ENCODE peak calls at places on chromosomes 7 and 10, in ten cellular contexts. One of them, this sample, is unnamed.

GRCh38 chr10:76303682-76304316 is 872.4 kb downstream of the LRMDA start:
- DNase-seq in body of pancreas: peak
- DNase-seq in CD8-positive, alpha-beta T cell: no peak
- DNase-seq in OCI-LY7: peak
- DNase-seq in esophagus squamous epithelium: no peak
- DNase-seq in endothelial cell of umbilical vein: peak
- DNase-seq in tibial artery: peak
- DNase-seq in sigmoid colon: peak
- DNase-seq in breast epithelium: peak
- DNase-seq in IMR-90: peak
- DNase-seq in this sample: no peak

GRCh38 chr10:49089152-49089788 is 26.1 kb downstream of the VSTM4 start:
- DNase-seq in CD8-positive, alpha-beta T cell: no peak
- DNase-seq in endothelial cell of umbilical vein: no peak
- DNase-seq in tibial artery: no peak
- DNase-seq in body of pancreas: no peak
- DNase-seq in esophagus squamous epithelium: no peak
- DNase-seq in sigmoid colon: no peak
- DNase-seq in OCI-LY7: no peak
- DNase-seq in IMR-90: no peak
- DNase-seq in breast epithelium: no peak
- DNase-seq in this sample: no peak

GRCh38 chr7:116150588-116150987 is 59.8 kb upstream of the TES start:
- DNase-seq in OCI-LY7: no peak
- DNase-seq in breast epithelium: no peak
- DNase-seq in IMR-90: peak
- DNase-seq in tibial artery: no peak
- DNase-seq in sigmoid colon: no peak
- DNase-seq in body of pancreas: no peak
- DNase-seq in esophagus squamous epithelium: no peak
- DNase-seq in CD8-positive, alpha-beta T cell: no peak
- DNase-seq in endothelial cell of umbilical vein: peak
- DNase-seq in this sample: no peak

GRCh38 chr10:123997486-123998196 is 95.8 kb downstream of the CHST15 start:
- DNase-seq in esophagus squamous epithelium: peak
- DNase-seq in sigmoid colon: peak
- DNase-seq in IMR-90: peak
- DNase-seq in body of pancreas: no peak
- DNase-seq in endothelial cell of umbilical vein: no peak
- DNase-seq in tibial artery: peak
- DNase-seq in CD8-positive, alpha-beta T cell: no peak
- DNase-seq in breast epithelium: peak
- DNase-seq in OCI-LY7: no peak
- DNase-seq in this sample: peak

GRCh38 chr10:106402455-106402854 is 762.1 kb downstream of the SORCS1 start:
- DNase-seq in body of pancreas: no peak
- DNase-seq in endothelial cell of umbilical vein: no peak
- DNase-seq in sigmoid colon: no peak
- DNase-seq in CD8-positive, alpha-beta T cell: no peak
- DNase-seq in OCI-LY7: no peak
- DNase-seq in tibial artery: no peak
- DNase-seq in IMR-90: peak
- DNase-seq in esophagus squamous epithelium: no peak
- DNase-seq in breast epithelium: no peak
- DNase-seq in this sample: no peak

GRCh38 chr7:138116156-138116555 is 39.9 kb downstream of the AKR1D1 start:
- DNase-seq in tibial artery: no peak
- DNase-seq in breast epithelium: no peak
- DNase-seq in body of pancreas: no peak
- DNase-seq in endothelial cell of umbilical vein: no peak
- DNase-seq in OCI-LY7: no peak
- DNase-seq in IMR-90: peak
- DNase-seq in sigmoid colon: no peak
- DNase-seq in CD8-positive, alpha-beta T cell: no peak
- DNase-seq in esophagus squamous epithelium: no peak
- DNase-seq in this sample: no peak

GRCh38 chr10:79437111-79437814 is 8.2 kb downstream of the ZCCHC24 start:
- DNase-seq in IMR-90: peak
- DNase-seq in CD8-positive, alpha-beta T cell: no peak
- DNase-seq in body of pancreas: no peak
- DNase-seq in endothelial cell of umbilical vein: no peak
- DNase-seq in breast epithelium: no peak
- DNase-seq in sigmoid colon: no peak
- DNase-seq in tibial artery: no peak
- DNase-seq in esophagus squamous epithelium: no peak
- DNase-seq in OCI-LY7: no peak
- DNase-seq in this sample: no peak

GRCh38 chr10:47214520-47214919 is 85.5 kb upstream of the GDF10 start:
- DNase-seq in IMR-90: peak
- DNase-seq in body of pancreas: no peak
- DNase-seq in CD8-positive, alpha-beta T cell: no peak
- DNase-seq in breast epithelium: no peak
- DNase-seq in sigmoid colon: no peak
- DNase-seq in tibial artery: no peak
- DNase-seq in OCI-LY7: no peak
- DNase-seq in esophagus squamous epithelium: no peak
- DNase-seq in endothelial cell of umbilical vein: no peak
- DNase-seq in this sample: no peak

GRCh38 chr7:26309089-26309488 is 17.4 kb downstream of the SNX10 start:
- DNase-seq in body of pancreas: no peak
- DNase-seq in sigmoid colon: no peak
- DNase-seq in tibial artery: no peak
- DNase-seq in breast epithelium: no peak
- DNase-seq in endothelial cell of umbilical vein: no peak
- DNase-seq in esophagus squamous epithelium: no peak
- DNase-seq in OCI-LY7: no peak
- DNase-seq in IMR-90: no peak
- DNase-seq in CD8-positive, alpha-beta T cell: no peak
- DNase-seq in this sample: no peak

GRCh38 chr7:73827568-73828106 is 3.2 kb upstream of the CLDN4 start:
- DNase-seq in sigmoid colon: no peak
- DNase-seq in breast epithelium: peak
- DNase-seq in IMR-90: no peak
- DNase-seq in endothelial cell of umbilical vein: peak
- DNase-seq in CD8-positive, alpha-beta T cell: no peak
- DNase-seq in tibial artery: peak
- DNase-seq in OCI-LY7: no peak
- DNase-seq in body of pancreas: peak
- DNase-seq in esophagus squamous epithelium: no peak
- DNase-seq in this sample: no peak

GRCh38 chr10:110802551-110803238 is 69.0 kb upstream of the PDCD4 start:
- DNase-seq in body of pancreas: peak
- DNase-seq in sigmoid colon: peak
- DNase-seq in IMR-90: peak
- DNase-seq in OCI-LY7: peak
- DNase-seq in endothelial cell of umbilical vein: peak
- DNase-seq in breast epithelium: peak
- DNase-seq in CD8-positive, alpha-beta T cell: peak
- DNase-seq in esophagus squamous epithelium: no peak
- DNase-seq in tibial artery: peak
- DNase-seq in this sample: no peak

GRCh38 chr7:112068967-112069366 is 137.2 kb downstream of the DOCK4 start:
- DNase-seq in endothelial cell of umbilical vein: no peak
- DNase-seq in IMR-90: no peak
- DNase-seq in body of pancreas: no peak
- DNase-seq in tibial artery: no peak
- DNase-seq in sigmoid colon: no peak
- DNase-seq in OCI-LY7: no peak
- DNase-seq in esophagus squamous epithelium: no peak
- DNase-seq in CD8-positive, alpha-beta T cell: no peak
- DNase-seq in breast epithelium: no peak
- DNase-seq in this sample: no peak

GRCh38 chr7:2870471-2870941 is 26.4 kb upstream of the GNA12 start:
- DNase-seq in body of pancreas: peak
- DNase-seq in OCI-LY7: peak
- DNase-seq in CD8-positive, alpha-beta T cell: peak
- DNase-seq in endothelial cell of umbilical vein: peak
- DNase-seq in sigmoid colon: peak
- DNase-seq in tibial artery: peak
- DNase-seq in IMR-90: peak
- DNase-seq in breast epithelium: peak
- DNase-seq in esophagus squamous epithelium: no peak
- DNase-seq in this sample: no peak

GRCh38 chr7:2837476-2837875 is 6.6 kb downstream of the GNA12 start:
- DNase-seq in CD8-positive, alpha-beta T cell: no peak
- DNase-seq in OCI-LY7: no peak
- DNase-seq in esophagus squamous epithelium: no peak
- DNase-seq in IMR-90: no peak
- DNase-seq in breast epithelium: no peak
- DNase-seq in sigmoid colon: no peak
- DNase-seq in tibial artery: no peak
- DNase-seq in body of pancreas: no peak
- DNase-seq in endothelial cell of umbilical vein: peak
- DNase-seq in this sample: no peak

GRCh38 chr10:6211341-6212265 is 8.9 kb downstream of the PFKFB3 start:
- DNase-seq in tibial artery: no peak
- DNase-seq in CD8-positive, alpha-beta T cell: no peak
- DNase-seq in endothelial cell of umbilical vein: no peak
- DNase-seq in body of pancreas: no peak
- DNase-seq in breast epithelium: no peak
- DNase-seq in esophagus squamous epithelium: no peak
- DNase-seq in IMR-90: peak
- DNase-seq in OCI-LY7: no peak
- DNase-seq in sigmoid colon: peak
- DNase-seq in this sample: no peak

GRCh38 chr7:67618569-67619543 is 622.2 kb downstream of the TYW1 start:
- DNase-seq in sigmoid colon: no peak
- DNase-seq in breast epithelium: no peak
- DNase-seq in tibial artery: no peak
- DNase-seq in IMR-90: no peak
- DNase-seq in OCI-LY7: no peak
- DNase-seq in CD8-positive, alpha-beta T cell: no peak
- DNase-seq in endothelial cell of umbilical vein: no peak
- DNase-seq in body of pancreas: peak
- DNase-seq in esophagus squamous epithelium: no peak
- DNase-seq in this sample: no peak

GRCh38 chr7:76326646-76327233 is 24.3 kb downstream of the HSPB1 start:
- DNase-seq in endothelial cell of umbilical vein: peak
- DNase-seq in OCI-LY7: no peak
- DNase-seq in sigmoid colon: no peak
- DNase-seq in esophagus squamous epithelium: no peak
- DNase-seq in CD8-positive, alpha-beta T cell: no peak
- DNase-seq in tibial artery: no peak
- DNase-seq in breast epithelium: no peak
- DNase-seq in IMR-90: peak
- DNase-seq in body of pancreas: no peak
- DNase-seq in this sample: no peak

GRCh38 chr7:33050425-33051318 is 11.9 kb downstream of the NT5C3A start:
- DNase-seq in CD8-positive, alpha-beta T cell: peak
- DNase-seq in IMR-90: peak
- DNase-seq in OCI-LY7: peak
- DNase-seq in tibial artery: no peak
- DNase-seq in breast epithelium: no peak
- DNase-seq in body of pancreas: peak
- DNase-seq in sigmoid colon: no peak
- DNase-seq in esophagus squamous epithelium: no peak
- DNase-seq in endothelial cell of umbilical vein: peak
- DNase-seq in this sample: no peak
- H3K4me3 ChIP-seq in CD8-positive, alpha-beta T cell: no peak
- H3K4me3 ChIP-seq in IMR-90: no peak
- H3K4me3 ChIP-seq in OCI-LY7: peak
- H3K4me3 ChIP-seq in tibial artery: no peak
- H3K4me3 ChIP-seq in breast epithelium: peak
- H3K4me3 ChIP-seq in body of pancreas: no peak
- H3K4me3 ChIP-seq in sigmoid colon: peak
- H3K4me3 ChIP-seq in esophagus squamous epithelium: peak
- H3K4me3 ChIP-seq in endothelial cell of umbilical vein: no peak
- H3K4me3 ChIP-seq in this sample: no peak

DNA sequence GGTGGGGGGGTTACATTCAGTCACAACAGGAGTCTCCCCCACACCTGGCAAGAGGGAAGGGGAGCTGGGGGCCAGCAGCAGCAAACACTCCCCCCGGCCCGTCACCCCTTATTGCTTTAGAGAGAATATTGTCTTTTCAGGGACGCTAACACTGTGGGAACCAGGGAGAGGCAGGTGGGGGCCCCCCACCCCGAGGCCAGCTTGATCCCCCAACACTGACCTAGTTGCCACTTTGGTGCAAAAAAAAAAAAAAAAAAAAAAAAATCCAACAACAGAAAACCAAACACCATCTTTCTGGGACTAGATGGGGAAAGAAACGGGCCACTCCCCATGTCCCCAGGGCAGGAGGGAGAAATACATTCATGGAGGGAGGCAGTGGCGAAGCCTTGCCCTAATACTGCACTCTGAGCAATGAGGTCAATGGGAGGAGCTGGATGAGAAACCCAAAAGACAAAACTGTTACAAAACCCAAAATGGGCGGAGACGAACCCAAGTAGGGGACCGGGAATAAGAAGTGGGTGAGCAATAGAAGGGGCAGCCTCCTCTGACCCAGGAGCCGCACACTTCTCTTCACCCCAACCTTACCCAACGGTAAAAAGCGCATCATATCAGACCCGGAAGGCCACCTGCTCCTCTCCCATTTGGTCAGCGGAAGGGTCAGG is 6.5 kb downstream of the GNB2 start:
- DNase-seq in sigmoid colon: peak
- DNase-seq in tibial artery: peak
- DNase-seq in esophagus squamous epithelium: no peak
- DNase-seq in breast epithelium: no peak
- DNase-seq in body of pancreas: no peak
- DNase-seq in endothelial cell of umbilical vein: no peak
- DNase-seq in IMR-90: no peak
- DNase-seq in CD8-positive, alpha-beta T cell: no peak
- DNase-seq in OCI-LY7: no peak
- DNase-seq in this sample: no peak
- H3K27ac ChIP-seq in sigmoid colon: peak
- H3K27ac ChIP-seq in tibial artery: peak
- H3K27ac ChIP-seq in esophagus squamous epithelium: peak
- H3K27ac ChIP-seq in breast epithelium: peak
- H3K27ac ChIP-seq in body of pancreas: peak
- H3K27ac ChIP-seq in endothelial cell of umbilical vein: no peak
- H3K27ac ChIP-seq in IMR-90: no peak
- H3K27ac ChIP-seq in CD8-positive, alpha-beta T cell: no peak
- H3K27ac ChIP-seq in OCI-LY7: no peak
- H3K27ac ChIP-seq in this sample: peak

DNA sequence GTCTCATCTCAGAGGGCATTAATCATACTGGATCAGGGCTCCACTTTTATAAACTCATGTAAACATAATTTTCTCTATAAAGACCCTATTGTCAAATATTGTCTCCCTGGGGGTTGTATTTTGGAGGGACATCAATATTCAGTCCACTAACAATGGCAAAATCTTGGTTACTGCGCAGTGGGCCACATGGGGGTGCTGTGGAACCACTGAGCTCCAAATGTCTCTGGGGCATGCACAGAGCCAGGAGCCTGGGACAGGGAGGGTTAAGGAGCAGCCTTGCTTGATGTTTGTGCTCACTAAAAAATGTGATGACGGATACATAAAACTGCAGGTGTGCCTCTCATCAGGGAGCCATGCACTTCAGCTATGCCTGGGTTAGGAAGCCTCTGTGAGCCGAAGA is 62.1 kb upstream of the PRSS58 start:
- DNase-seq in breast epithelium: no peak
- DNase-seq in CD8-positive, alpha-beta T cell: no peak
- DNase-seq in OCI-LY7: peak
- DNase-seq in sigmoid colon: no peak
- DNase-seq in IMR-90: no peak
- DNase-seq in endothelial cell of umbilical vein: no peak
- DNase-seq in body of pancreas: no peak
- DNase-seq in esophagus squamous epithelium: no peak
- DNase-seq in tibial artery: no peak
- DNase-seq in this sample: no peak
- TF ChIP-seq CTCF in breast epithelium: no peak
- TF ChIP-seq CTCF in CD8-positive, alpha-beta T cell: peak
- TF ChIP-seq CTCF in OCI-LY7: peak
- TF ChIP-seq CTCF in sigmoid colon: no peak
- TF ChIP-seq CTCF in IMR-90: peak
- TF ChIP-seq CTCF in endothelial cell of umbilical vein: peak
- TF ChIP-seq CTCF in body of pancreas: no peak
- TF ChIP-seq CTCF in esophagus squamous epithelium: no peak
- TF ChIP-seq CTCF in tibial artery: no peak
- TF ChIP-seq CTCF in this sample: no peak

GRCh38 chr10:97335188-97335619 is 675 bp upstream of the FRAT2 start:
- DNase-seq in esophagus squamous epithelium: no peak
- DNase-seq in OCI-LY7: peak
- DNase-seq in endothelial cell of umbilical vein: no peak
- DNase-seq in IMR-90: no peak
- DNase-seq in CD8-positive, alpha-beta T cell: no peak
- DNase-seq in tibial artery: no peak
- DNase-seq in sigmoid colon: no peak
- DNase-seq in body of pancreas: no peak
- DNase-seq in breast epithelium: no peak
- DNase-seq in this sample: no peak
- H3K4me3 ChIP-seq in esophagus squamous epithelium: peak
- H3K4me3 ChIP-seq in OCI-LY7: peak
- H3K4me3 ChIP-seq in endothelial cell of umbilical vein: peak
- H3K4me3 ChIP-seq in IMR-90: peak
- H3K4me3 ChIP-seq in CD8-positive, alpha-beta T cell: peak
- H3K4me3 ChIP-seq in tibial artery: peak
- H3K4me3 ChIP-seq in sigmoid colon: peak
- H3K4me3 ChIP-seq in body of pancreas: peak
- H3K4me3 ChIP-seq in breast epithelium: peak
- H3K4me3 ChIP-seq in this sample: peak

This sample was measured in coronary artery.